ENCODE peak calls at places on chromosomes 6 and 20, in ten cellular contexts. W, Y, L, E, F, J, M, C, X and S are unnamed samples.

GRCh38 chr20:45174434-45175364 is at the start of gene PI3:
- DNase-seq in L (peak), Y (peak), F (no peak), X (no peak), C (no peak), E (peak), J (no peak), M (no peak), W (no peak), S (no peak)

GRCh38 chr6:105102186-105102585 is 77.6 kb downstream of the POPDC3 start:
- DNase-seq in C (no peak), L (no peak), J (no peak), W (no peak), Y (no peak), E (no peak), X (no peak), M (peak), F (no peak), S (no peak)

GRCh38 chr6:113347420-113347819 is 509.7 kb upstream of the MARCKS start:
- DNase-seq in M (no peak), E (no peak), J (no peak), W (no peak), X (no peak), C (peak), Y (no peak), L (peak), F (no peak), S (no peak)

GRCh38 chr20:58571942-58572666 is 56.9 kb upstream of the APCDD1L start:
- DNase-seq in L (peak), M (no peak), E (no peak), F (no peak), X (no peak), C (peak), J (no peak), Y (no peak), W (no peak), S (no peak)

GRCh38 chr6:81751388-81752083 is 945 bp downstream of the TENT5A start:
- DNase-seq in F (peak), C (peak), W (peak), E (peak), J (peak), X (peak), Y (no peak), L (peak), M (peak), S (peak)

GRCh38 chr20:62552613-62553012 is 76.8 kb upstream of the GATA5 start:
- DNase-seq in Y (no peak), F (no peak), M (no peak), C (no peak), X (no peak), J (no peak), W (no peak), L (no peak), E (no peak), S (no peak)

GRCh38 chr6:3943373-3943772 is 94.2 kb downstream of the FAM50B start:
- DNase-seq in Y (no peak), C (peak), X (no peak), F (no peak), W (no peak), L (peak), M (peak), E (no peak), J (no peak), S (no peak)

GRCh38 chr6:20698675-20699074 is 164.4 kb downstream of the CDKAL1 start:
- DNase-seq in C (no peak), E (no peak), M (no peak), J (no peak), L (no peak), F (no peak), W (no peak), Y (no peak), X (no peak), S (no peak)

GRCh38 chr6:1396952-1397868 is 7.8 kb downstream of the FOXF2 start:
- DNase-seq in L (peak), X (peak), F (peak), Y (peak), C (peak), E (peak), W (peak), M (peak), J (peak), S (peak)

GRCh38 chr6:99349620-99350141 is at the start of gene FAXC:
- DNase-seq in F (peak), Y (peak), W (peak), X (peak), C (peak), M (no peak), J (no peak), L (peak), E (peak), S (peak)

GRCh38 chr6:83911278-83911677 is 51.8 kb downstream of the CYB5R4 start:
- DNase-seq in F (no peak), C (no peak), E (no peak), W (no peak), M (no peak), X (no peak), Y (no peak), J (no peak), L (peak), S (no peak)

DNA sequence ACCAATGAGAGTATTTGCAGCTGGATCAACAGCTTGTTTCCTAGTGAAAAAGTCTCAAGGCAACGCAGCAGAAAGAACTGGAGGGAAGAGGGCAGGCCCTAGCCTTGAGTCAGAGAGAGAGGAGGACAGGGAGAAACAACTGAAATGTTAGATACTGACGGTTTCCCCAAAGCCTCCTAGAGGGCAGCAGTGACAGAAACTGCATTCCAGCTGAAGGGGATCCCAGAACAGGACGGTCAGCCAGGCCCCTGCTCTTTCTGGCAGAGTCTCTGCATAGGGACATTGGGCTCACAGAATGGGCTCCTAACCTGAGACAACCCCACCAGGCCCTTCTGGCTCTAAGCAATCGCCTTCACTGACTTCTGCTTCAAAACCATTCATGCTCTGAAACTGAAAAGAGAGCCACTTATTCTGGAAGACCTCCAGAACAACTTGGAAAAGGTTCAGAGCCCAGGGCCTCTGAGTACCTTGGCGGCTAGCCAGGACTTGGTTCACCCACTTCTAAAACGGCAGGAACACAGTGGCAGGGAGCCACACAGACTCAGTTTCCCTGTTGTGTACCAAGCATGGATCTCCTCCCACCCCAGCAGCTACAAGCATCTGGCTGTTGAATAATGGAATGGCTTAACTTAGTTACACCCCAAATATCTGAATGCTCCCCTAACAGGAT is 72.9 kb downstream of the PSMB1 start:
- DNase-seq in M (no peak), L (peak), Y (no peak), W (no peak), J (no peak), X (peak), C (peak), E (no peak), F (no peak), S (no peak)
- TF ChIP-seq CTCF in M (no peak), L (peak), Y (no peak), W (no peak), J (no peak), X (peak), C (peak), E (no peak), F (no peak), S (no peak)

GRCh38 chr6:34558172-34558714 is 2.1 kb upstream of the SPDEF start:
- DNase-seq in M (no peak), W (no peak), J (no peak), E (no peak), L (no peak), F (no peak), X (no peak), C (no peak), Y (no peak), S (no peak)
- TF ChIP-seq CTCF in M (no peak), W (no peak), J (no peak), E (no peak), L (no peak), F (no peak), X (no peak), C (no peak), Y (no peak), S (no peak)

DNA sequence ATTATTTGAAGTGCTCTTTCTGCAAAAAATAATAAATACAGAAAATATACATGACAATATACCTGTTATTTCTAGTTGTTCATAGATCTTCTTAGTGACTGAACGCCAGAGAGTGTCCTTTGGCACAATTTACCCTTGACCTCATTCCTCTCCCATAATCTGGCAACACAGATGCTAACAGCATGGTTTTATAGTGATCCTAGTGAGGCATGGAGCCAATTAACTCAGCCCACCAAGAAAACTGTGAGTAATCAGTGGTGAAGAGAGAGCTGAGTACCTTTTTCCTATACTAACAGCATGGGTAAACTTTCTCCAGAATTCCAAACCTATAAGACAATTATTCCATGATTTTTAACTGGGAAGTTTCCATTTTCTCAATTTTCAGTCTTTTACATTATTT is 61.0 kb downstream of the VGLL2 start:
- DNase-seq in F (no peak), C (no peak), X (no peak), E (no peak), M (no peak), L (no peak), J (no peak), Y (no peak), W (no peak), S (no peak)
- TF ChIP-seq CTCF in F (no peak), C (no peak), X (no peak), E (no peak), M (no peak), L (no peak), J (no peak), Y (no peak), W (no peak), S (no peak)

GRCh38 chr6:45377555-45378323 is at the start of gene SUPT3H:
- DNase-seq in E (peak), L (peak), Y (peak), M (peak), X (peak), J (peak), W (peak), F (peak), C (peak), S (peak)
- TF ChIP-seq CTCF in E (peak), L (no peak), Y (peak), M (peak), X (peak), J (no peak), W (peak), F (no peak), C (peak), S (peak)

GRCh38 chr6:55531496-55531895 is 47.5 kb downstream of the HMGCLL1 start:
- DNase-seq in L (no peak), J (no peak), M (no peak), F (no peak), W (no peak), C (no peak), E (no peak), X (no peak), Y (no peak), S (no peak)

GRCh38 chr6:55524441-55524840 is 54.6 kb downstream of the HMGCLL1 start:
- DNase-seq in X (no peak), M (no peak), E (no peak), Y (no peak), L (no peak), W (no peak), J (no peak), F (no peak), C (no peak), S (no peak)

GRCh38 chr6:55528624-55529023 is 50.4 kb downstream of the HMGCLL1 start:
- DNase-seq in E (no peak), C (peak), M (no peak), J (no peak), L (peak), W (peak), Y (peak), F (peak), X (no peak), S (peak)
- TF ChIP-seq CTCF in E (peak), C (peak), M (no peak), J (no peak), L (peak), W (no peak), Y (peak), F (peak), X (peak), S (no peak)

GRCh38 chr6:16375828-16376227 is 137.4 kb downstream of the GMPR start:
- DNase-seq in F (no peak), L (no peak), E (no peak), J (no peak), X (no peak), Y (no peak), M (no peak), C (no peak), W (no peak), S (no peak)
- TF ChIP-seq CTCF in F (no peak), L (no peak), E (no peak), J (no peak), X (no peak), Y (no peak), M (no peak), C (no peak), W (no peak), S (no peak)

GRCh38 chr6:18121580-18122127 is 823 bp downstream of the NHLRC1 start:
- DNase-seq in L (no peak), M (no peak), W (no peak), C (no peak), E (peak), F (no peak), J (no peak), X (peak), Y (no peak), S (peak)
- TF ChIP-seq CTCF in L (no peak), M (no peak), W (peak), C (peak), E (no peak), F (no peak), J (no peak), X (peak), Y (no peak), S (no peak)

GRCh38 chr20:31566332-31566657 is 38.8 kb upstream of the ID1 start:
- DNase-seq in W (no peak), E (no peak), X (no peak), C (no peak), L (no peak), F (no peak), Y (no peak), M (no peak), J (no peak), S (no peak)
- TF ChIP-seq CTCF in W (no peak), E (no peak), X (no peak), C (no peak), L (no peak), F (no peak), Y (no peak), M (no peak), J (no peak), S (no peak)